ENCODE peak calls at places on chromosomes 12 and 14, in six cellular contexts. C is body of pancreas, P is IMR-90, I is HCT116, Y is transverse colon, N is gastrocnemius medialis. H is an unnamed sample. For H3K4me1, the result is how much of the 10 kb centered on the place peaks cover.

GRCh38 chr14:37973031-37973908 is 234.4 kb upstream of the SSTR1 start:
- DNase-seq in C (no peak), P (no peak), I (no peak), Y (no peak), N (no peak), H (no peak)

GRCh38 chr12:54173066-54173726 is 15.6 kb downstream of the SMUG1 start:
- DNase-seq in C (peak), P (no peak), I (no peak), Y (peak), N (no peak), H (peak)

GRCh38 chr12:14960548-14961465 is 594 bp downstream of the ARHGDIB start:
- DNase-seq in C (no peak), P (peak), I (no peak), Y (peak), N (no peak), H (peak)

GRCh38 chr14:54730156-54730961 is 163.4 kb downstream of the SAMD4A start:
- DNase-seq in C (no peak), P (peak), I (no peak), Y (peak), N (no peak), H (no peak)

GRCh38 chr14:56173360-56173922 is 55.2 kb downstream of the PELI2 start:
- DNase-seq in C (no peak), P (no peak), I (no peak), Y (no peak), N (no peak), H (no peak)

GRCh38 chr12:132804426-132804861 is 24.2 kb downstream of the GOLGA3 start:
- DNase-seq in C (no peak), P (no peak), I (no peak), Y (peak), N (no peak), H (no peak)

GRCh38 chr12:58919271-58920101 is 818 bp downstream of the LRIG3 start:
- DNase-seq in C (peak), P (peak), I (no peak), Y (peak), N (peak), H (peak)

GRCh38 chr12:62720661-62721330 is 214.2 kb downstream of the PPM1H start:
- DNase-seq in C (no peak), P (peak), I (no peak), Y (no peak), N (peak), H (peak)

GRCh38 chr12:25769076-25769945 is 189.2 kb upstream of the RASSF8 start:
- DNase-seq in C (no peak), P (peak), I (no peak), Y (no peak), N (no peak), H (no peak)

GRCh38 chr12:68899251-68899771 is 33.7 kb downstream of the CPM start:
- DNase-seq in C (peak), P (peak), I (peak), Y (peak), N (no peak), H (no peak)

GRCh38 chr14:89227490-89227834 is 189.6 kb downstream of the FOXN3 start:
- DNase-seq in C (no peak), P (no peak), I (no peak), Y (no peak), N (no peak), H (no peak)

GRCh38 chr14:102028733-102029132 is 58.1 kb downstream of the HSP90AA1 start:
- DNase-seq in C (no peak), P (peak), I (no peak), Y (peak), N (no peak), H (no peak)

GRCh38 chr14:102323102-102323501 is 3.6 kb downstream of the ZNF839 start:
- DNase-seq in C (peak), P (peak), I (peak), Y (peak), N (peak), H (peak)

GRCh38 chr12:122964439-122965257 is 1.6 kb downstream of the ABCB9 start:
- DNase-seq in C (no peak), P (no peak), I (no peak), Y (no peak), N (no peak), H (no peak)

GRCh38 chr12:127363392-127363791 is 903.6 kb upstream of the TMEM132C start:
- DNase-seq in C (no peak), P (no peak), I (peak), Y (no peak), N (no peak), H (no peak)

GRCh38 chr12:111248981-111249380 is 119.9 kb downstream of the PHETA1 start:
- DNase-seq in C (no peak), P (no peak), I (no peak), Y (no peak), N (no peak), H (no peak)

GRCh38 chr14:75711134-75711795 is 50.2 kb downstream of the TTLL5 start:
- DNase-seq in C (peak), P (peak), I (peak), Y (no peak), N (peak), H (peak)

GRCh38 chr12:54282949-54283593 is 2.5 kb downstream of the HNRNPA1 start:
- DNase-seq in C (no peak), P (no peak), I (no peak), Y (peak), N (no peak), H (no peak)

GRCh38 chr12:18148961-18149360 is 59.0 kb upstream of the RERGL start:
- DNase-seq in C (no peak), P (no peak), I (no peak), Y (no peak), N (no peak), H (no peak)

DNA sequence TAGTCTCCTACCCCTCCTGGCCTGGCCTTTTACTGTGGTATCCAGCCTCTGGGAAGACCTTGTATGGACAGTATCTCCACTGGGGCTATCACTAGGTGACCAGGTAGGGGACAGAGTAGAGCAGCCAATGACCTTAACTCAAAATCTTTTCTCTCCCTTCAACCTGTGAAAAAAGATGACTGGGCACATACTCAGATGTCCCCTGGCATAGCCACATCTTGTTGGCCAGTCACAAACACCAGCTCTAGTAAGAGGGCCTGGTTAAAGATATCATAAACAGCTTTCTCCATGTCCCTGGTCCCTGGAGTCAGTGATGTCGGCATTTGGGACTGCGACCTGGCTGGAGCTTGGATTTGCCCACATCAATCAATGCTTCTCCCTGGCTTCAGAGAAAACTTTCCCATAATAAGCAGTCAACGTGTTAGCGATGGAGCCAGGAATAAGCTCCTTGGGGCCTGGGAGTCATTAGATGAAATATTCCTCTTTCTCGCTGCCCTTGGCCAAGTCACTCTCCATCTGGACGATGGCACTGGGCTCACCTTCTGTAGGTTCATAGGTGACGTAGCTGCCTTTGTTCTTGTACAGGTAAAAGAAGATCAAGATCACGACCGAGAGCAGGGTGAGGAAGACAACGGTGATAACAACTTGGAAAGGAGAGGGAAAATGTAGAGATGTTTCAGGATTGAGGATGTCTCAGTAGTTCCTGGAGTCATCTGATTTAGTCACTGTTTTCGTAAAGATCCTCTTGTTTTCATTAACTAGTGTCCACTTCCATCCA is 7.0 kb downstream of the DAZAP2 start:
- DNase-seq in C (no peak), P (no peak), I (no peak), Y (no peak), N (no peak), H (no peak)
- TF ChIP-seq POLR2A in C (no peak), P (peak), I (no peak), Y (no peak), N (no peak), H (no peak)

DNA sequence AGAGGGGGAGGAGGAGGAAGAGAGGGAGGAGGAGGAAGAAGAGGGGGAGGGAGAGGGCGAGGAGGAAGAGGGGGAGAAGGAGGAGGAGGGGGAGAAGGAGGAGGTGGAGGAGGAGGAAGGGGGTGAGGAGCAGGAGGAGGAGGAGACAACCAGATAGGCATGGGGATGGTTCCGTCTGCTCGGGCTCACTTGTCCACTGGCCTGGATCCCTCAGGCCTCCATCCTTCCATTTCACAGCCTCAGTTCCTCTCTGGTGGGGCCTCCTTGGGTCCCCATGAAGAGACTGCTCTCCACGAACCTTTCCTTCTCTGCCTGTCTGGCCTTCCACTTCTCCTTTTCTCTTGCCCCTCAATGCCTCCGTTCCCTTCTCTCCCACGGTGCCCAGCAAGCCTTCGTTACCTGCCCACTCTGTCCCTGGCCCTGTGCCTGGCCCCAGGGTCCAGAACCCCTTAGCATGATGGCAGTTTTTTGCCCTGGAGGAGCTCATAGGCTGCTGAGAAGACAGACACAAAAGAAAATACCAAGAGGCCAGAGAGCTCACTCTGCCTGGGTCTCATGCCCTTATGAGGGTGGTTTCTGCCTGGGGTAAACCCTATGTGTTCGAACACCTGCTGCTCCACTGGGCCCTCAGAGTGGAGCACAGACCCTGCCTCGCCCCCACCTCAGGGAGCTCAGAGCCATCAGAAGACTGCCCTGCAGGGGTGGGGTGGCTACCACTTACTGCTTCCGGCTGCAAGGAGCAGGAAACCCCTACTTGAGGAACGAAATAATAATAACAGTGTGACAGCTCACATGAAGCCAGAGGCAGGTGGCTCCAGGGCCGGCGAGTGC is 11.7 kb upstream of the CACNA2D4 start:
- DNase-seq in C (no peak), P (no peak), I (no peak), Y (no peak), N (no peak), H (no peak)
- H3K4me1 ChIP-seq in C (under half), P (under half), I (under half), Y (under half), N (under half), H (under half)

GRCh38 chr12:113276946-113277500 is 55.8 kb downstream of the TPCN1 start:
- DNase-seq in C (no peak), P (no peak), I (no peak), Y (no peak), N (no peak), H (no peak)

GRCh38 chr12:113278141-113278540 is 56.8 kb downstream of the SLC8B1 start:
- DNase-seq in C (no peak), P (no peak), I (no peak), Y (no peak), N (no peak), H (peak)

GRCh38 chr12:113277511-113277910 is 56.2 kb downstream of the TPCN1 start:
- DNase-seq in C (no peak), P (no peak), I (no peak), Y (no peak), N (no peak), H (no peak)

GRCh38 chr12:113274848-113275247 is 53.6 kb downstream of the TPCN1 start:
- DNase-seq in C (no peak), P (no peak), I (no peak), Y (no peak), N (no peak), H (no peak)

GRCh38 chr12:113276306-113276705 is 55.0 kb downstream of the TPCN1 start:
- DNase-seq in C (no peak), P (peak), I (no peak), Y (no peak), N (no peak), H (no peak)
- H3K27ac ChIP-seq in C (no peak), P (no peak), I (no peak), Y (no peak), N (no peak), H (no peak)

GRCh38 chr12:53047221-53048032 is 2.4 kb upstream of the TNS2 start:
- DNase-seq in C (peak), P (peak), I (no peak), Y (peak), N (peak), H (peak)
- TF ChIP-seq POLR2A in C (peak), P (no peak), I (peak), Y (peak), N (peak), H (peak)

DNA sequence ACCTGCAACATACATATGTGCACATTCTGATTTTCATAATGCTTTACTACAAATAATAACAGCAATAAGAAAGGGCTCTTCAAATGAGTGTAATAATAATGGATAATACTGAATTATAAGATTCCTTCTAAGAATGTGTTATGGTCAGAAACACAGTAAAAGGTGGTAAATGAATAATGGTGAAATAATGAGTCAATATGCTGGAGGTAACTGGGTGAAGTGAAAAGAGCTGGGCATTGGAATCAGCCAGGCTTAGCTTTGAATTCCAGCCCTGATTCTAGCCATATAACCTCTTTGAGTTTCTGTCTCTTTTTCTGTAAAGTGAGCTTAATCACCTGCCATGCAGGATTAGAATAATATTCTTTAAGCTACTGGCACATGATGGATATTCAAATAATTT is 39.1 kb downstream of the PLEKHA5 start:
- DNase-seq in C (no peak), P (no peak), I (no peak), Y (no peak), N (no peak), H (no peak)
- H3K4me1 ChIP-seq in C (under half), P (under half), I (under half), Y (under half), N (under half), H (under half)

DNA sequence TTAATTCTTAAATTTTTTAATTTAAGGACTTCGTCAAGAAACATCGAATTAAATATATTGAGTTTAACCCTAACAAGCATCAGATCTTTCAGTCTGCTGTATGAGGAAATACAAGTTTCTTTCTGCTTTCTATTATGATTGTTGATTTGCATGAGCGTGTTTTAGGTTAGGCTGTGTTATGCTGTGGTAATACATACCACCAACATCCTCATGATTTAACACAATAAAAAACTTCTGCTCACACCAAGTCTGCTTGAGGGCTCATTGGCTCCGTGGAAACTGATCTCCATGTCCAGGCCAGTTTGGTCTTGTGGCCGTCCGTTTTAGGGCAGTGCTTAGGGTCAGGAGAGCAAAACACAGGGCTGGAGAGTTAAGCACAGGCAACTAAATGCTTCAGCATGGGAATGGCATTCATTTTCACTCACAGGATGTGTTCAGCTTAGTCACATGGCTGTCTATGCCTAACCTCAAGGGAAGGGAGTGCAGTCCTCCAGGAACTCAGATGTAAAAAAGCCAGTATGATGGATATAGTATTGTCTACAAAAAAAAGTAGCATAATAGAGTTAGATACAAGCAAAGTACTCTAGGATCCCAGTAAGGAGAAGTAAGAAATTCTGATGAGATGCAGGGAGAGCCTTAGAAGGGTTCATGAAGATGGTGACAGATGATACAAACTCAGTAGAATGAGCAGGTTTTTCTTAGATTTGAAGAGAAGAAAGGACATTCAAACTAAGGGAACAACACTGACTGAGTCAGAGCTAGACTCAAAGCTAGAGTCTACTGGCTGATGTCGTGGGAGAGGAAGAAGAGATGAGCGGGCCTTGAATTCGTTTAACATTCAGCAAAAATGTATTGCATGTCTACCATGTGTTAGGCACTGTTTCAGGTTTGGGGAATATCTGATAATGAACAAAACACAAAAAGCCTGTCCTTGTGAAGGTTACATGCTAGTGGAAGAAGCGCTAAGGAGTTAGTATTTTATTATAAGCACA is 16.3 kb downstream of the MARK3 start:
- DNase-seq in C (no peak), P (peak), I (no peak), Y (no peak), N (no peak), H (no peak)
- H3K27ac ChIP-seq in C (peak), P (peak), I (no peak), Y (no peak), N (peak), H (peak)

GRCh38 chr12:31966558-31967205 is 7.5 kb downstream of the RESF1 start:
- DNase-seq in C (no peak), P (no peak), I (no peak), Y (no peak), N (no peak), H (no peak)
- TF ChIP-seq POLR2A in C (no peak), P (no peak), I (no peak), Y (no peak), N (no peak), H (no peak)

DNA sequence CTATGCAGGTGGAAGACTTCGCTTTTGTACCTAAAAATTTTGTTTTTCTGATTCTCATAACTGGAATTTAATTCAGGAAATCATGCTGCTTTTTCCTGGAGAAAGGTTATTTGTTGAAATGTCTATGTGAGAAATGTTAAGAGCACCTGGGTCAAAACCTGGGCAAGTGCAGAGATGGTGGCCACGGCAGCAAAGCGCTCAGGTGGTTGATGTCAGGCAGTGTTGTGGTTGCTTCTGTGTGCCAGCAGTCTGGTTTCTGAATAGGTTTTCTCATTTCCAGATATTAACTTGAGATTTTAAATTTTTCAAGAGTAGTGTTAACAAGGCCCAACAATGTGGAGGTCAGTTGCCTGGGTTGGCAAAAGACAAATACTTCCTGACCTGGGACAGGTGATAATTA is 96.2 kb downstream of the ESR2 start:
- DNase-seq in C (no peak), P (no peak), I (no peak), Y (no peak), N (no peak), H (no peak)
- H3K4me1 ChIP-seq in C (half or more), P (under half), I (under half), Y (under half), N (under half), H (under half)

GRCh38 chr12:46388427-46388992 is 15.9 kb upstream of the SLC38A2 start:
- DNase-seq in C (no peak), P (peak), I (no peak), Y (no peak), N (no peak), H (no peak)

GRCh38 chr12:46389130-46389616 is 16.6 kb upstream of the SLC38A2 start:
- DNase-seq in C (no peak), P (peak), I (no peak), Y (no peak), N (peak), H (no peak)

GRCh38 chr12:46386877-46387629 is 14.5 kb upstream of the SLC38A2 start:
- DNase-seq in C (no peak), P (peak), I (no peak), Y (peak), N (peak), H (peak)

GRCh38 chr12:46386360-46386867 is 13.8 kb upstream of the SLC38A2 start:
- DNase-seq in C (no peak), P (peak), I (no peak), Y (no peak), N (no peak), H (no peak)

GRCh38 chr12:46387697-46388096 is 15.1 kb upstream of the SLC38A2 start:
- DNase-seq in C (no peak), P (no peak), I (no peak), Y (peak), N (no peak), H (no peak)
- H3K27ac ChIP-seq in C (no peak), P (peak), I (peak), Y (peak), N (peak), H (no peak)

H was measured in heart left ventricle.